ENCODE peak calls at places on chromosomes 6 and 20, in seven cellular contexts. L, G, F, X, V, O and A are unnamed samples.

GRCh38 chr6:3825331-3825831 is 23.8 kb upstream of the FAM50B start:
- DNase-seq in L (peak; percentile 81), F (no peak), X (no peak), V (no peak), O (peak; percentile 49), G (no peak), A (no peak)

GRCh38 chr6:144331610-144332009 is 46.5 kb downstream of the UTRN start:
- DNase-seq in G (no peak), V (no peak), F (no peak), L (peak; percentile 79), X (no peak), O (no peak), A (no peak)

GRCh38 chr6:14848019-14848418 is 397.9 kb upstream of the JARID2 start:
- DNase-seq in X (no peak), G (no peak), V (no peak), F (no peak), L (no peak), O (no peak), A (no peak)

GRCh38 chr20:18665135-18665534 is 77.3 kb downstream of the DTD1 start:
- DNase-seq in F (no peak), G (no peak), V (no peak), O (no peak), L (no peak), X (no peak), A (no peak)

GRCh38 chr6:165729307-165729936 is 66.4 kb upstream of the PDE10A start:
- DNase-seq in O (peak; percentile 44), F (peak; percentile 35), X (peak; percentile 39), L (peak; percentile 67), G (no peak), V (peak; percentile 6), A (no peak)

GRCh38 chr6:29813809-29814208 is 13.8 kb upstream of the HLA-G start:
- DNase-seq in O (no peak), F (peak; percentile 16), V (peak; percentile 71), G (no peak), L (no peak), X (no peak), A (no peak)

GRCh38 chr20:11214281-11214680 is 540.5 kb upstream of the JAG1 start:
- DNase-seq in F (no peak), X (no peak), L (no peak), V (no peak), G (no peak), O (no peak), A (no peak)

GRCh38 chr6:52180787-52181558 is 5.2 kb upstream of the IL17A start:
- DNase-seq in X (no peak), L (no peak), V (no peak), F (no peak), O (no peak), G (peak; percentile 58), A (no peak)

GRCh38 chr20:50804453-50805348 is 9.8 kb downstream of the BCAS4 start:
- DNase-seq in L (no peak), X (no peak), F (no peak), O (no peak), G (no peak), V (no peak), A (no peak)

GRCh38 chr6:146546440-146546839 is 2.8 kb downstream of the RAB32 start:
- DNase-seq in F (no peak), L (peak; percentile 11), G (no peak), V (no peak), O (no peak), X (no peak), A (no peak)

GRCh38 chr6:13044896-13045295 is 283.4 kb downstream of the TBC1D7 start:
- DNase-seq in F (no peak), L (no peak), V (no peak), G (no peak), O (no peak), X (no peak), A (no peak)

GRCh38 chr6:17291778-17292177 is 10.6 kb downstream of the RBM24 start:
- DNase-seq in X (no peak), O (no peak), L (no peak), G (no peak), V (no peak), F (no peak), A (no peak)

GRCh38 chr20:62805711-62806382 is 1.2 kb downstream of the OGFR start:
- DNase-seq in G (no peak), O (no peak), X (no peak), V (no peak), L (no peak), F (peak; percentile 63), A (peak; percentile 91)

GRCh38 chr20:49973964-49974363 is 8.8 kb upstream of the SNAI1 start:
- DNase-seq in G (no peak), X (no peak), F (no peak), L (no peak), O (no peak), V (no peak), A (no peak)

GRCh38 chr20:23120936-23121765 is 35.0 kb upstream of the CD93 start:
- DNase-seq in F (peak; percentile 53), V (no peak), X (no peak), G (no peak), L (no peak), O (no peak), A (peak; percentile 54)

GRCh38 chr6:149881860-149882259 is 16.1 kb downstream of the RAET1E start:
- DNase-seq in F (no peak), V (no peak), O (no peak), L (no peak), X (no peak), G (no peak), A (no peak)

GRCh38 chr6:13140972-13141371 is 187.4 kb downstream of the TBC1D7 start:
- DNase-seq in F (no peak), O (no peak), X (no peak), V (no peak), G (no peak), L (no peak), A (no peak)

GRCh38 chr6:44676246-44676790 is 288.8 kb downstream of the CDC5L start:
- DNase-seq in X (no peak), F (no peak), L (no peak), V (no peak), G (no peak), O (no peak), A (no peak)

GRCh38 chr20:56200456-56200855 is 48.1 kb upstream of the MC3R start:
- DNase-seq in F (no peak), L (peak; percentile 1), O (no peak), X (no peak), V (peak; percentile 26), G (no peak), A (no peak)

GRCh38 chr20:6886065-6886729 is 118.7 kb downstream of the BMP2 start:
- DNase-seq in L (peak; percentile 24), V (no peak), G (no peak), X (no peak), F (no peak), O (no peak), A (no peak)

GRCh38 chr6:16314311-16314710 is 75.9 kb downstream of the GMPR start:
- DNase-seq in F (no peak), O (no peak), L (no peak), V (no peak), X (no peak), G (no peak), A (no peak)

GRCh38 chr6:31479933-31480535 is 17.9 kb upstream of the MICB start:
- DNase-seq in L (no peak), F (no peak), V (no peak), O (no peak), X (no peak), G (no peak), A (no peak)

GRCh38 chr20:57995381-57995977 is 233.0 kb downstream of the ANKRD60 start:
- DNase-seq in V (no peak), L (no peak), F (no peak), X (no peak), O (no peak), G (no peak), A (no peak)

DNA sequence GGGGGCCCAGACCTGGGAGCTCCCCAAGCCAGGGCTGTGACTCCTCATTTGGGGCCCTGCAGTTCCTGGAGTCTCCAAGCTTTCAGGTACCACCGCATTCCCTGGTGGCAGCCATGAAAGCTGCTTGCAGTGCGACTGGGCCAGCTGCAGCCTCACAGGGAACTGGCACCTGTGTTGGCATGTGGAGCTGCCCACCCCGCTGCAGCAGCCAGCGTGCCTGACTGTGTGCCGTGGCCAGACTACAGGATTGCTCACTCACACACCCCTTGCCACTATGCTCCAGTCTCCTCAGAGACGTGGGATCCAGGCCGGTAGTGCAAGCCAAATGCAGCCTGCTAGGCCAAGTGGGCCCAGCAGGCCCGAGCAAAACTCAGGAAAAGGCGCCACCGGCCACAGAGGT is 450.7 kb downstream of the COL12A1 start:
- DNase-seq in X (no peak), L (peak; percentile 12), F (no peak), V (no peak), O (no peak), G (no peak), A (peak; percentile 45)
- H3K4me3 ChIP-seq in X (no peak overlapping the region), L (no peak overlapping the region), F (no peak overlapping the region), V (no peak overlapping the region), O (no peak overlapping the region), G (no peak overlapping the region), A (no peak overlapping the region)

GRCh38 chr6:26054937-26055669 is 32.1 kb upstream of the HFE start:
- DNase-seq in G (peak; percentile 88), X (peak; percentile 90), V (peak; percentile 98), O (peak; percentile 87), L (peak; percentile 95), F (peak; percentile 97), A (peak; percentile 93)
- TF ChIP-seq CTCF in G (no peak), X (no peak), V (peak; percentile 5), O (no peak), L (no peak), F (no peak), A (peak; percentile 33)

GRCh38 chr6:42137192-42137753 is 5.1 kb downstream of the C6orf132 start:
- DNase-seq in G (no peak), V (no peak), X (peak; percentile 65), L (peak; percentile 74), O (peak; percentile 89), F (no peak), A (no peak)

GRCh38 chr6:42135161-42135560 is 7.3 kb downstream of the C6orf132 start:
- DNase-seq in X (no peak), F (no peak), L (peak; percentile 21), G (no peak), O (no peak), V (no peak), A (no peak)

GRCh38 chr6:42138190-42138589 is 4.2 kb downstream of the C6orf132 start:
- DNase-seq in L (no peak), F (no peak), G (no peak), V (no peak), O (no peak), X (no peak), A (no peak)

GRCh38 chr6:42135722-42136121 is 6.7 kb downstream of the C6orf132 start:
- DNase-seq in L (peak; percentile 36), V (no peak), G (no peak), F (no peak), X (no peak), O (no peak), A (no peak)

GRCh38 chr6:42136508-42137191 is 5.8 kb downstream of the C6orf132 start:
- DNase-seq in V (peak; percentile 88), O (peak; percentile 28), F (peak; percentile 8), G (peak; percentile 11), L (peak; percentile 91), X (peak; percentile 40), A (no peak)
- TF ChIP-seq POLR2AphosphoS5 in V (peak; percentile 42), O (no peak), F (no peak), G (no peak), L (peak; percentile 25), X (no peak), A (no peak)

DNA sequence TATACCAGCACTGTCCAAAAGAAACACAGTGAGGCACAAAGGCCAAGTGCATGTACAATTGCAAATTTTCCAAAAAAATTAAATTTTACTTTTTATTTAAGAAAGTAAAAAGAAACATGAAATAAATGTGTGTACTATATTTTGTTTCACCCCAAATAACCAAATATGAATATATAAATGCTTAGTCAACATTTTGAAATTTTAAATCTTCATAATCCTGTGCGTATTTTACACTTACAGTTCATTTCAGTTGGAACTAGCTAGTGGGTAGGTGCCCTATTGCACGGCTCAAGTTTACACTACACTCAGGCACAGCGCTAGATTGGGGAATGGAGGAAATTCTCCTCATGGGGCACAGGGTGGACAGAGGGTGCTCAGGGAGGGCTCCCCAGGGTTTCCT is 18.0 kb upstream of the BTN3A3 start:
- DNase-seq in V (no peak), X (no peak), G (no peak), O (no peak), L (no peak), F (no peak), A (no peak)
- H3K4me3 ChIP-seq in V (peak overlapping the region; percentile 93), X (no peak overlapping the region), G (peak overlapping the region; percentile 69), O (peak overlapping the region; percentile 75), L (peak overlapping the region; percentile 57), F (no peak overlapping the region), A (no peak overlapping the region)